ENCODE peak calls at places on chromosomes 13 and 19, in four cellular contexts. I, P, R and Z are unnamed samples. For H3K9me3, the result is how much of the 10 kb centered on the place peaks cover.

GRCh38 chr19:7561229-7561806 is 25.8 kb downstream of the PNPLA6 start:
- DNase-seq in P (no peak), I (no peak), R (no peak), Z (no peak)

GRCh38 chr13:74210693-74211393 is 76.6 kb upstream of the KLF12 start:
- DNase-seq in I (peak), R (no peak), P (peak), Z (no peak)

GRCh38 chr19:33125929-33126388 is 6.0 kb upstream of the WDR88 start:
- DNase-seq in P (peak), R (peak), I (peak), Z (peak)

GRCh38 chr19:33580645-33581037 is 41.1 kb upstream of the CHST8 start:
- DNase-seq in I (no peak), P (no peak), R (no peak), Z (no peak)

GRCh38 chr19:3637621-3638020 is 11.0 kb upstream of the CACTIN start:
- DNase-seq in P (no peak), I (no peak), R (no peak), Z (no peak)

GRCh38 chr19:1355974-1356865 is 27.5 kb upstream of the NDUFS7 start:
- DNase-seq in R (no peak), P (peak), I (peak), Z (peak)

GRCh38 chr19:6372594-6373095 is at the start of gene ALKBH7:
- DNase-seq in R (peak), P (peak), I (peak), Z (peak)

GRCh38 chr13:97141564-97142005 is 80.5 kb upstream of the MBNL2 start:
- DNase-seq in P (peak), R (no peak), I (peak), Z (peak)

GRCh38 chr13:100694722-100695644 is 20.4 kb upstream of the TMTC4 start:
- DNase-seq in P (peak), R (no peak), I (peak), Z (peak)

GRCh38 chr19:19866599-19867248 is 1.0 kb downstream of the ZNF253 start:
- DNase-seq in I (peak), P (peak), R (peak), Z (peak)

GRCh38 chr13:73215807-73216206 is 157.0 kb downstream of the KLF5 start:
- DNase-seq in R (no peak), P (peak), I (peak), Z (peak)

GRCh38 chr19:17488593-17489391 is 18.5 kb downstream of the SLC27A1 start:
- DNase-seq in I (no peak), R (peak), P (peak), Z (peak)

GRCh38 chr13:44306401-44307192 is 67.0 kb upstream of the SERP2 start:
- DNase-seq in P (peak), I (peak), R (no peak), Z (peak)

GRCh38 chr13:49783865-49784264 is 8.6 kb downstream of the KPNA3 start:
- DNase-seq in I (no peak), R (no peak), P (no peak), Z (no peak)

GRCh38 chr19:8194528-8195275 is 14.5 kb upstream of the CERS4 start:
- DNase-seq in P (peak), R (peak), I (no peak), Z (peak)

GRCh38 chr13:74556002-74556551 is 421.9 kb upstream of the KLF12 start:
- DNase-seq in I (no peak), P (no peak), R (no peak), Z (no peak)

GRCh38 chr19:44476559-44477408 is 23.5 kb downstream of the ZNF180 start:
- DNase-seq in P (peak), R (no peak), I (peak), Z (no peak)

GRCh38 chr19:3665681-3666544 is 34.4 kb downstream of the PIP5K1C start:
- DNase-seq in R (peak), I (no peak), P (peak), Z (peak)

GRCh38 chr13:40786568-40786996 is 2.8 kb upstream of the SLC25A15 start:
- DNase-seq in P (peak), R (no peak), I (peak), Z (no peak)

GRCh38 chr13:41554626-41555386 is 97.5 kb downstream of the RGCC start:
- DNase-seq in P (no peak), I (no peak), R (no peak), Z (no peak)

GRCh38 chr19:19185853-19186728 is 5.9 kb downstream of the BORCS8 start:
- DNase-seq in I (peak), P (peak), R (peak), Z (peak)

GRCh38 chr13:105991622-105992254 is 543.7 kb downstream of the EFNB2 start:
- DNase-seq in I (peak), P (peak), R (no peak), Z (no peak)

GRCh38 chr13:73903561-73903960 is 230.6 kb downstream of the KLF12 start:
- DNase-seq in P (no peak), I (no peak), R (no peak), Z (no peak)

GRCh38 chr19:4007021-4007835 is at the start of gene PIAS4:
- DNase-seq in R (peak), P (peak), I (peak), Z (peak)

GRCh38 chr19:27962260-27962659 is 1250.7 kb downstream of the UQCRFS1 start:
- DNase-seq in R (no peak), I (peak), P (peak), Z (no peak)

GRCh38 chr13:49248433-49249002 is 793 bp downstream of the CDADC1 start:
- DNase-seq in R (no peak), P (peak), I (peak), Z (no peak)

GRCh38 chr19:28960986-28961705 is 251.8 kb downstream of the UQCRFS1 start:
- DNase-seq in R (no peak), P (peak), I (peak), Z (no peak)

GRCh38 chr13:97211986-97212385 is 10.1 kb upstream of the MBNL2 start:
- DNase-seq in R (no peak), I (no peak), P (peak), Z (no peak)

GRCh38 chr13:91482427-91482826 is 84.0 kb downstream of the GPC5 start:
- DNase-seq in I (peak), R (no peak), P (no peak), Z (no peak)

GRCh38 chr13:44045179-44045562 is 165.5 kb downstream of the LACC1 start:
- DNase-seq in R (no peak), P (no peak), I (no peak), Z (no peak)

DNA sequence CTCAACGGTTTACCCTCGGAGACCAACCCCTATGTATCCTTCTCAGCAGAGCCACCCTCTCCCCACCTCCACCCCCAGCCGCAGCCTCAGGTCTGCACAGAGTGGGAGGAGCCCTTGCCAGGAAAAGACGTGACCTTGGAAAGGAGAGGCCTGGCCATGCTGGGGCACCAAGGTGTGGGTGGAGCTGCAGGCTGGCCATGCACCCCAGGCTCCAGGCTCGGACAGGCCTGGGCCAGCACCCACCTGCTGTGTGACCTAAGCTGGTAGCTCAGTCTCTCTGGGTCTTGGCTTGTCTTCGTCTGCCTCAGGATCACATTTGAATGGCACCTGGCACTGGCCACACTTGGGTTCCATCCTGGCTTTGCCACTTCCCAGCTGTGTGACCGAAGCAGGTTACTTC is 29.5 kb downstream of the CCDC8 start:
- DNase-seq in R (peak), P (no peak), I (no peak), Z (no peak)
- H3K9me3 ChIP-seq in R (under half), P (under half), I (under half), Z (under half)

DNA sequence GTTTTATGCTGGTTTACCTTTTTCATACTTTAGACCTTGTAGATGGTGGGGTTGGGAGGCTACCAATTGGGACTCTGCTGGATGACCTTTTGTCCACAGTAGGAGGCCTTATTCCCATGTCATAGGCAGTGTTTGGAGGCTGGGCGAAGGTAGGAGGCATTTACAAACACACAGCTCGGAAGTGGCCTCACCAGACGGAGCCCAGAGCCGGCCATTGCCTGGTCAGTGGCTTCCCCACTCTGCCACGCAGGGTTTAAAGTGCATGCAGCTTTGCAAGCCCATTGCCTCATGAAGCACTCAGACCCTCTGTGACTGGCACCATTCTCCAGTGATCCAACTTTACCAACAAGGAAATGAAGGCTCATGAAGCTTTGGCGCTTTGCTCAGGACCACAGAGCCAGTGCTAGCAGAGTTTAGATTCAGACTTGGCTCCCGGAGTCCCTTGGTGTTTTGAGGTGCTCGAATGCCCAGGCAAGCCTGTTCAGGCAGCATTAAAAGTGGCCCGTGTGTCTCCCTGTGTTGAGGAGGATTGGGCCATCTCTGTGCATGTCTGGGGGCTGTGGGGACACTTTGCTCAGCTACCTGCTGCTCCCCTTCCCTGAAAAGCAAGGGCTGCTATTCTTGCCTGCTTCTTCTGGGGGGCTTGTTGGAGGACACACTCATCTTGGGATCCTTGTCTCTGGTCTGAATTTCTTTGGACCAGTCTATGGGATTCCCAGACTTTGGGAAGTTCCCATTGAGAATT is 148.7 kb downstream of the ZNF536 start:
- DNase-seq in R (no peak), I (no peak), P (no peak), Z (no peak)
- H3K9me3 ChIP-seq in R (under half), I (under half), P (under half), Z (under half)

DNA sequence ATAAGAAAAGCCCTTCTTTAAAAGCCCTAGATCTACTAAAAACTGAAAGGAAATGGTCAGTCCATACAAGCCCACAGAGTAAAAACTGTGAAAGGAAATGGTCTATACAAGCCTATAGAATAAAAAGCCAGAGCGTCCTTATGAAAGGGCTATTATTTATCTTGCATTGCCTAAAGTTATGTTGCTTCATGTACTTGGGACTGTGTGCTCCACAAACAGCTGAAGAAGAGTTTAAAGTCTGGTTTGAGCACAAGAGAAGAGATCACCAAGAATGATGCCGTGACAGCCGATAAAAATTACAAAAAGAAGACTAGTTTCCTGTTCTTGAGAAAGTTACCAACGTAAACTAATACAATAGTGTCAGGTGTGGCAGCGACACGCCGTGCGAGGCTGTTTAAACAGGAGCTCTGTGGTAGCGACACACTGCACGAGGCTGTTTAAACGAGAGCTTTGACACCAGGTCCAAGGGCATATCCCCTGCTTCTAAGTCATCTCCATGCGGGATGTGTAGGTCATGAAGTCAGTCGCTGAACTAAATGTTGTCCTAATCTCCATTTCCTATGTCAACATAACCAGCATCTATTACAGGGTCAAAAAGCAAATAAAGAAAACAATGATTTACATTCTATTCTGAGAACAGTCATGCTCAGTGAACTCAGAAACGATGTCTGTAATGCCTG is 24.9 kb downstream of the PCID2 start:
- DNase-seq in R (no peak), I (no peak), P (no peak), Z (no peak)
- H3K9me3 ChIP-seq in R (under half), I (under half), P (under half), Z (under half)

GRCh38 chr19:58278156-58279041 is at the start of gene ZNF8:
- DNase-seq in P (peak), R (peak), I (peak), Z (peak)

GRCh38 chr19:58277197-58277596 is 1.6 kb upstream of the ZNF8 start:
- DNase-seq in P (no peak), I (no peak), R (no peak), Z (no peak)

GRCh38 chr19:58277748-58278147 is 1.0 kb upstream of the ZNF8 start:
- DNase-seq in I (no peak), R (no peak), P (no peak), Z (no peak)

GRCh38 chr19:58274771-58275199 is 4.0 kb upstream of the ZNF8 start:
- DNase-seq in R (no peak), P (no peak), I (peak), Z (no peak)

DNA sequence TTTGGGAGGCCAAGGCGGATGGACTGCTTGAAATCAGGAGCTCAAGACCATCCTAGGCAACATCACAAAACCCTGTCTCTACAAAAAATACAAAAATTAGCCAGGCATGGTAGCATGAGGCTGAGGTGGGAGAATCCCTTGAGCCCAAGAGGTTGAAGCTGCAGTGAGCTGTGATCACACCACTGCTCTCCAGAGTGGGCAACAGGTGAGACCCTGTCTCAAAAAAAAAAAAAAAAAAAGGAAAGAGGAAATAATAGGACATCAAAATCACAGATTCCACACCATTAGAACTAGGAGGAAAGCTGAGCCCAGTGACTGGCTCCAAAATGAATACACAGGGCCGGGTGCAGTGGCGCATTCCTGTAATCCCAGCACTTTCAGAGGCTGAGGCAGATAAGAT is 3.2 kb upstream of the ZNF8 start:
- DNase-seq in I (no peak), R (no peak), P (no peak), Z (no peak)
- H3K9me3 ChIP-seq in I (under half), R (under half), P (under half), Z (under half)

GRCh38 chr19:37095859-37096258 is 17.6 kb downstream of the ZNF420 start:
- DNase-seq in R (no peak), P (no peak), I (peak), Z (no peak)

GRCh38 chr19:37098570-37098969 is 20.3 kb downstream of the ZNF420 start:
- DNase-seq in I (no peak), P (no peak), R (no peak), Z (no peak)
- H3K9me3 ChIP-seq in I (under half), P (under half), R (half or more), Z (half or more)